ENCODE peak calls at places on chromosomes 2 and 18, in ten cellular contexts. One of them, this sample, is unnamed.

GRCh38 chr18:7872569-7872968 is 305.5 kb downstream of the PTPRM start:
- DNase-seq in H9: no peak
- DNase-seq in NCI-H510A treated with DMSO at 0.1 percent for 48 hours: peak
- DNase-seq in activated T-helper 1 cell treated with anti-CD3 and anti-CD28 coated beads, Interleukin-2, amount 50 U/mL, for 16 hours: no peak
- DNase-seq in NCI-H1105 treated with DMSO at 0.1 percent for 48 hours: no peak
- DNase-seq in HFFc6: peak
- DNase-seq in left lung: peak
- DNase-seq in G401: no peak
- DNase-seq in H4: peak
- DNase-seq in coronary artery: no peak
- DNase-seq in this sample: no peak

GRCh38 chr18:77249583-77250500 is at the start of gene GALR1:
- DNase-seq in NCI-H1105 treated with DMSO at 0.1 percent for 48 hours: no peak
- DNase-seq in HFFc6: no peak
- DNase-seq in left lung: no peak
- DNase-seq in H9: peak
- DNase-seq in activated T-helper 1 cell treated with anti-CD3 and anti-CD28 coated beads, Interleukin-2, amount 50 U/mL, for 16 hours: no peak
- DNase-seq in G401: no peak
- DNase-seq in H4: no peak
- DNase-seq in coronary artery: no peak
- DNase-seq in NCI-H510A treated with DMSO at 0.1 percent for 48 hours: peak
- DNase-seq in this sample: no peak

GRCh38 chr18:46677609-46678470 is 20.8 kb upstream of the LOXHD1 start:
- DNase-seq in NCI-H1105 treated with DMSO at 0.1 percent for 48 hours: no peak
- DNase-seq in G401: no peak
- DNase-seq in activated T-helper 1 cell treated with anti-CD3 and anti-CD28 coated beads, Interleukin-2, amount 50 U/mL, for 16 hours: no peak
- DNase-seq in left lung: no peak
- DNase-seq in NCI-H510A treated with DMSO at 0.1 percent for 48 hours: no peak
- DNase-seq in HFFc6: peak
- DNase-seq in H4: peak
- DNase-seq in H9: no peak
- DNase-seq in coronary artery: no peak
- DNase-seq in this sample: peak

GRCh38 chr2:121319941-121320340 is 34.9 kb upstream of the TFCP2L1 start:
- DNase-seq in G401: no peak
- DNase-seq in HFFc6: no peak
- DNase-seq in H4: no peak
- DNase-seq in NCI-H1105 treated with DMSO at 0.1 percent for 48 hours: no peak
- DNase-seq in left lung: no peak
- DNase-seq in coronary artery: no peak
- DNase-seq in activated T-helper 1 cell treated with anti-CD3 and anti-CD28 coated beads, Interleukin-2, amount 50 U/mL, for 16 hours: no peak
- DNase-seq in NCI-H510A treated with DMSO at 0.1 percent for 48 hours: no peak
- DNase-seq in H9: peak
- DNase-seq in this sample: no peak

GRCh38 chr2:218029366-218030360 is 26.9 kb upstream of the TNS1 start:
- DNase-seq in H9: peak
- DNase-seq in NCI-H510A treated with DMSO at 0.1 percent for 48 hours: no peak
- DNase-seq in left lung: no peak
- DNase-seq in coronary artery: peak
- DNase-seq in H4: no peak
- DNase-seq in activated T-helper 1 cell treated with anti-CD3 and anti-CD28 coated beads, Interleukin-2, amount 50 U/mL, for 16 hours: no peak
- DNase-seq in G401: no peak
- DNase-seq in NCI-H1105 treated with DMSO at 0.1 percent for 48 hours: no peak
- DNase-seq in HFFc6: no peak
- DNase-seq in this sample: no peak

GRCh38 chr18:998976-999375 is 94.3 kb downstream of the ADCYAP1 start:
- DNase-seq in NCI-H510A treated with DMSO at 0.1 percent for 48 hours: no peak
- DNase-seq in NCI-H1105 treated with DMSO at 0.1 percent for 48 hours: no peak
- DNase-seq in G401: no peak
- DNase-seq in H4: no peak
- DNase-seq in coronary artery: no peak
- DNase-seq in activated T-helper 1 cell treated with anti-CD3 and anti-CD28 coated beads, Interleukin-2, amount 50 U/mL, for 16 hours: no peak
- DNase-seq in left lung: no peak
- DNase-seq in HFFc6: no peak
- DNase-seq in H9: no peak
- DNase-seq in this sample: no peak

GRCh38 chr2:75481041-75481836 is 79.5 kb downstream of the EVA1A start:
- DNase-seq in activated T-helper 1 cell treated with anti-CD3 and anti-CD28 coated beads, Interleukin-2, amount 50 U/mL, for 16 hours: no peak
- DNase-seq in H4: peak
- DNase-seq in NCI-H1105 treated with DMSO at 0.1 percent for 48 hours: peak
- DNase-seq in left lung: no peak
- DNase-seq in HFFc6: peak
- DNase-seq in NCI-H510A treated with DMSO at 0.1 percent for 48 hours: peak
- DNase-seq in coronary artery: no peak
- DNase-seq in G401: peak
- DNase-seq in H9: no peak
- DNase-seq in this sample: peak

GRCh38 chr2:232028631-232029030 is 67.1 kb downstream of the DIS3L2 start:
- DNase-seq in HFFc6: no peak
- DNase-seq in H4: no peak
- DNase-seq in H9: no peak
- DNase-seq in coronary artery: no peak
- DNase-seq in NCI-H510A treated with DMSO at 0.1 percent for 48 hours: no peak
- DNase-seq in G401: no peak
- DNase-seq in left lung: no peak
- DNase-seq in NCI-H1105 treated with DMSO at 0.1 percent for 48 hours: no peak
- DNase-seq in activated T-helper 1 cell treated with anti-CD3 and anti-CD28 coated beads, Interleukin-2, amount 50 U/mL, for 16 hours: no peak
- DNase-seq in this sample: no peak

GRCh38 chr2:116477229-116477628 is 1337.3 kb upstream of the DDX18 start:
- DNase-seq in G401: no peak
- DNase-seq in HFFc6: no peak
- DNase-seq in NCI-H510A treated with DMSO at 0.1 percent for 48 hours: no peak
- DNase-seq in H4: no peak
- DNase-seq in NCI-H1105 treated with DMSO at 0.1 percent for 48 hours: no peak
- DNase-seq in coronary artery: no peak
- DNase-seq in left lung: no peak
- DNase-seq in H9: no peak
- DNase-seq in activated T-helper 1 cell treated with anti-CD3 and anti-CD28 coated beads, Interleukin-2, amount 50 U/mL, for 16 hours: no peak
- DNase-seq in this sample: no peak

GRCh38 chr2:58122040-58122439 is 75.4 kb downstream of the VRK2 start:
- DNase-seq in activated T-helper 1 cell treated with anti-CD3 and anti-CD28 coated beads, Interleukin-2, amount 50 U/mL, for 16 hours: no peak
- DNase-seq in coronary artery: no peak
- DNase-seq in H4: no peak
- DNase-seq in left lung: no peak
- DNase-seq in G401: no peak
- DNase-seq in NCI-H510A treated with DMSO at 0.1 percent for 48 hours: no peak
- DNase-seq in NCI-H1105 treated with DMSO at 0.1 percent for 48 hours: no peak
- DNase-seq in H9: no peak
- DNase-seq in HFFc6: no peak
- DNase-seq in this sample: no peak

GRCh38 chr2:63050916-63051794 is 525 bp downstream of the OTX1 start:
- DNase-seq in G401: no peak
- DNase-seq in H4: no peak
- DNase-seq in H9: peak
- DNase-seq in HFFc6: no peak
- DNase-seq in activated T-helper 1 cell treated with anti-CD3 and anti-CD28 coated beads, Interleukin-2, amount 50 U/mL, for 16 hours: no peak
- DNase-seq in left lung: no peak
- DNase-seq in NCI-H1105 treated with DMSO at 0.1 percent for 48 hours: no peak
- DNase-seq in coronary artery: no peak
- DNase-seq in NCI-H510A treated with DMSO at 0.1 percent for 48 hours: no peak
- DNase-seq in this sample: no peak

GRCh38 chr2:62209427-62209991 is 13.6 kb downstream of the B3GNT2 start:
- DNase-seq in activated T-helper 1 cell treated with anti-CD3 and anti-CD28 coated beads, Interleukin-2, amount 50 U/mL, for 16 hours: no peak
- DNase-seq in H4: no peak
- DNase-seq in left lung: no peak
- DNase-seq in coronary artery: no peak
- DNase-seq in NCI-H1105 treated with DMSO at 0.1 percent for 48 hours: no peak
- DNase-seq in G401: no peak
- DNase-seq in NCI-H510A treated with DMSO at 0.1 percent for 48 hours: no peak
- DNase-seq in HFFc6: no peak
- DNase-seq in H9: no peak
- DNase-seq in this sample: no peak

GRCh38 chr2:203804766-203805484 is 62.6 kb upstream of the CTLA4 start:
- DNase-seq in HFFc6: no peak
- DNase-seq in G401: no peak
- DNase-seq in H4: no peak
- DNase-seq in left lung: no peak
- DNase-seq in H9: no peak
- DNase-seq in NCI-H1105 treated with DMSO at 0.1 percent for 48 hours: no peak
- DNase-seq in activated T-helper 1 cell treated with anti-CD3 and anti-CD28 coated beads, Interleukin-2, amount 50 U/mL, for 16 hours: no peak
- DNase-seq in NCI-H510A treated with DMSO at 0.1 percent for 48 hours: no peak
- DNase-seq in coronary artery: no peak
- DNase-seq in this sample: no peak

GRCh38 chr2:36618381-36618780 is 20.4 kb upstream of the FEZ2 start:
- DNase-seq in HFFc6: peak
- DNase-seq in left lung: no peak
- DNase-seq in NCI-H510A treated with DMSO at 0.1 percent for 48 hours: peak
- DNase-seq in coronary artery: no peak
- DNase-seq in activated T-helper 1 cell treated with anti-CD3 and anti-CD28 coated beads, Interleukin-2, amount 50 U/mL, for 16 hours: no peak
- DNase-seq in NCI-H1105 treated with DMSO at 0.1 percent for 48 hours: peak
- DNase-seq in G401: peak
- DNase-seq in H4: peak
- DNase-seq in H9: peak
- DNase-seq in this sample: peak

GRCh38 chr2:112433932-112434730 is 686 bp upstream of the RGPD8 start:
- DNase-seq in G401: peak
- DNase-seq in H4: no peak
- DNase-seq in coronary artery: no peak
- DNase-seq in HFFc6: no peak
- DNase-seq in left lung: no peak
- DNase-seq in NCI-H510A treated with DMSO at 0.1 percent for 48 hours: no peak
- DNase-seq in H9: peak
- DNase-seq in activated T-helper 1 cell treated with anti-CD3 and anti-CD28 coated beads, Interleukin-2, amount 50 U/mL, for 16 hours: no peak
- DNase-seq in NCI-H1105 treated with DMSO at 0.1 percent for 48 hours: no peak
- DNase-seq in this sample: no peak

GRCh38 chr2:193837368-193837767 is 1642.6 kb upstream of the TMEFF2 start:
- DNase-seq in HFFc6: no peak
- DNase-seq in NCI-H1105 treated with DMSO at 0.1 percent for 48 hours: no peak
- DNase-seq in G401: no peak
- DNase-seq in coronary artery: no peak
- DNase-seq in left lung: no peak
- DNase-seq in H9: no peak
- DNase-seq in H4: no peak
- DNase-seq in activated T-helper 1 cell treated with anti-CD3 and anti-CD28 coated beads, Interleukin-2, amount 50 U/mL, for 16 hours: no peak
- DNase-seq in NCI-H510A treated with DMSO at 0.1 percent for 48 hours: no peak
- DNase-seq in this sample: no peak

GRCh38 chr2:199798881-199799580 is 52.0 kb downstream of the FTCDNL1 start:
- DNase-seq in NCI-H510A treated with DMSO at 0.1 percent for 48 hours: no peak
- DNase-seq in H4: peak
- DNase-seq in activated T-helper 1 cell treated with anti-CD3 and anti-CD28 coated beads, Interleukin-2, amount 50 U/mL, for 16 hours: no peak
- DNase-seq in NCI-H1105 treated with DMSO at 0.1 percent for 48 hours: no peak
- DNase-seq in coronary artery: no peak
- DNase-seq in G401: peak
- DNase-seq in left lung: no peak
- DNase-seq in HFFc6: no peak
- DNase-seq in H9: no peak
- DNase-seq in this sample: peak

GRCh38 chr2:180571559-180571958 is 408.8 kb upstream of the UBE2E3 start:
- DNase-seq in activated T-helper 1 cell treated with anti-CD3 and anti-CD28 coated beads, Interleukin-2, amount 50 U/mL, for 16 hours: no peak
- DNase-seq in left lung: no peak
- DNase-seq in H9: no peak
- DNase-seq in NCI-H1105 treated with DMSO at 0.1 percent for 48 hours: no peak
- DNase-seq in H4: no peak
- DNase-seq in G401: no peak
- DNase-seq in NCI-H510A treated with DMSO at 0.1 percent for 48 hours: no peak
- DNase-seq in coronary artery: no peak
- DNase-seq in HFFc6: peak
- DNase-seq in this sample: no peak

GRCh38 chr2:223046470-223047053 is 5.4 kb upstream of the KCNE4 start:
- DNase-seq in H9: no peak
- DNase-seq in H4: no peak
- DNase-seq in coronary artery: no peak
- DNase-seq in HFFc6: no peak
- DNase-seq in NCI-H1105 treated with DMSO at 0.1 percent for 48 hours: no peak
- DNase-seq in activated T-helper 1 cell treated with anti-CD3 and anti-CD28 coated beads, Interleukin-2, amount 50 U/mL, for 16 hours: no peak
- DNase-seq in left lung: no peak
- DNase-seq in G401: no peak
- DNase-seq in NCI-H510A treated with DMSO at 0.1 percent for 48 hours: no peak
- DNase-seq in this sample: no peak

GRCh38 chr2:231361701-231362588 is 33.6 kb upstream of the B3GNT7 start:
- DNase-seq in activated T-helper 1 cell treated with anti-CD3 and anti-CD28 coated beads, Interleukin-2, amount 50 U/mL, for 16 hours: no peak
- DNase-seq in G401: no peak
- DNase-seq in left lung: no peak
- DNase-seq in NCI-H510A treated with DMSO at 0.1 percent for 48 hours: no peak
- DNase-seq in HFFc6: no peak
- DNase-seq in coronary artery: peak
- DNase-seq in H9: no peak
- DNase-seq in NCI-H1105 treated with DMSO at 0.1 percent for 48 hours: no peak
- DNase-seq in H4: no peak
- DNase-seq in this sample: no peak

GRCh38 chr2:120934891-120935338 is 199.2 kb downstream of the GLI2 start:
- DNase-seq in H4: peak
- DNase-seq in G401: no peak
- DNase-seq in HFFc6: peak
- DNase-seq in left lung: no peak
- DNase-seq in H9: no peak
- DNase-seq in NCI-H510A treated with DMSO at 0.1 percent for 48 hours: no peak
- DNase-seq in coronary artery: no peak
- DNase-seq in activated T-helper 1 cell treated with anti-CD3 and anti-CD28 coated beads, Interleukin-2, amount 50 U/mL, for 16 hours: no peak
- DNase-seq in NCI-H1105 treated with DMSO at 0.1 percent for 48 hours: no peak
- DNase-seq in this sample: peak

GRCh38 chr2:191230174-191230573 is 15.0 kb upstream of the MYO1B start:
- DNase-seq in NCI-H1105 treated with DMSO at 0.1 percent for 48 hours: no peak
- DNase-seq in G401: no peak
- DNase-seq in NCI-H510A treated with DMSO at 0.1 percent for 48 hours: no peak
- DNase-seq in coronary artery: no peak
- DNase-seq in left lung: no peak
- DNase-seq in HFFc6: peak
- DNase-seq in activated T-helper 1 cell treated with anti-CD3 and anti-CD28 coated beads, Interleukin-2, amount 50 U/mL, for 16 hours: no peak
- DNase-seq in H4: peak
- DNase-seq in H9: no peak
- DNase-seq in this sample: peak